ENCODE peak calls at places on chromosomes 6 and 20, in eight cellular contexts. A is OCI-LY7, V is suprapubic skin, F is Calu3, E is RWPE1, R is GM13977, Q is fibroblast of pulmonary artery, L is endodermal cell. P is an unnamed sample.

GRCh38 chr20:46255440-46256104 is 52.7 kb downstream of the CDH22 start:
- DNase-seq in Q (peak; percentile 58), A (no peak), L (no peak), E (peak; percentile 97), F (peak; percentile 99), V (peak; percentile 84), R (no peak), P (no peak)

GRCh38 chr6:114941078-114941477 is 598.3 kb upstream of the HS3ST5 start:
- DNase-seq in Q (no peak), E (no peak), R (no peak), V (no peak), A (no peak), F (no peak), L (peak; percentile 66), P (no peak)

GRCh38 chr6:17484201-17484606 is 90.8 kb downstream of the CAP2 start:
- DNase-seq in R (no peak), F (no peak), V (no peak), Q (no peak), A (no peak), E (no peak), L (no peak), P (no peak)

GRCh38 chr20:9130407-9130995 is 61.6 kb downstream of the PLCB4 start:
- DNase-seq in Q (peak; percentile 10), E (no peak), F (no peak), V (no peak), L (no peak), A (no peak), R (no peak), P (no peak)

GRCh38 chr6:161607696-161608297 is 333.9 kb upstream of the AGPAT4 start:
- DNase-seq in V (no peak), A (no peak), R (no peak), L (no peak), F (no peak), E (no peak), Q (no peak), P (no peak)

GRCh38 chr20:32524871-32525501 is 60.1 kb downstream of the NOL4L start:
- DNase-seq in V (no peak), Q (no peak), E (no peak), F (peak; percentile 38), R (no peak), A (no peak), L (peak; percentile 43), P (no peak)

GRCh38 chr6:43453831-43454230 is 1.5 kb downstream of the DLK2 start:
- DNase-seq in E (no peak), F (no peak), Q (no peak), L (no peak), V (no peak), A (no peak), R (no peak), P (no peak)

GRCh38 chr20:39674842-39675241 is 712.7 kb downstream of the DHX35 start:
- DNase-seq in L (no peak), Q (no peak), R (no peak), F (no peak), A (no peak), E (no peak), V (no peak), P (no peak)

GRCh38 chr20:37943501-37944455 is 40.9 kb downstream of the VSTM2L start:
- DNase-seq in E (no peak), F (no peak), Q (no peak), L (peak; percentile 72), A (no peak), V (peak; percentile 69), R (no peak), P (no peak)

GRCh38 chr20:25041813-25042530 is 16.0 kb downstream of the ACSS1 start:
- DNase-seq in R (no peak), V (no peak), F (no peak), A (no peak), L (no peak), E (no peak), Q (no peak), P (no peak)

GRCh38 chr6:134640229-134640628 is 309.7 kb downstream of the ALDH8A1 start:
- DNase-seq in E (no peak), A (no peak), V (no peak), F (no peak), L (no peak), Q (no peak), R (no peak), P (no peak)

GRCh38 chr6:134634952-134635351 is 314.9 kb downstream of the ALDH8A1 start:
- DNase-seq in F (no peak), E (no peak), L (no peak), R (no peak), Q (no peak), A (no peak), V (no peak), P (no peak)

GRCh38 chr6:134636221-134636830 is 313.6 kb downstream of the ALDH8A1 start:
- DNase-seq in A (peak; percentile 16), Q (no peak), L (no peak), E (no peak), V (no peak), R (peak; percentile 40), F (no peak), P (peak; percentile 12)

GRCh38 chr6:134637847-134638438 is 312.0 kb downstream of the ALDH8A1 start:
- DNase-seq in R (no peak), E (no peak), L (no peak), A (no peak), F (no peak), Q (no peak), V (no peak), P (no peak)

DNA sequence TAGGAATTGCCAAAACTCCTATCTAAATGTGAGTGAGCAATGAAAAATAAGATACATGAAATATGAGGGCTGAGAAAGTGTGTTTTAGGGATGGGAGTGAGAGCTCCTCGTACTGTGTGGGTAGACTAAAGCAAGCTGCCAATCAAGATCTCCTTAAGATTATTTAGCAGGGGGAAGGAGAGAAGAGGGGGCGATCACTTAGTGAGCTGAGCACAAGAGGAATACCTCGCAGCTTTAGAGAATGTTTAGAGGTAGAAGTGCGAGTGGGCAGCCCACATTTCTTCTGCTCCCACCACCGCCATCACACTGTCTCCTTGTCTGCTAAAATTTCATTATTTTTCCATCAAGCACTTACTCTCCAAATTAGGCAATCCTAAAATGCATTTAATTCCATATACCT is 312.6 kb downstream of the ALDH8A1 start:
- DNase-seq in Q (no peak), V (no peak), R (no peak), E (no peak), L (no peak), A (no peak), F (no peak), P (no peak)
- TF ChIP-seq CTCF in Q (no peak), V (no peak), R (no peak), E (no peak), L (no peak), A (no peak), F (no peak), P (no peak)

GRCh38 chr6:151436300-151436699 is 15.6 kb downstream of the RMND1 start:
- DNase-seq in Q (no peak), E (no peak), L (no peak), R (no peak), F (no peak), V (no peak), A (no peak), P (no peak)
- TF ChIP-seq CTCF in Q (no peak), E (no peak), L (no peak), R (no peak), F (no peak), V (no peak), A (no peak), P (no peak)

GRCh38 chr20:56181593-56181992 is 66.9 kb upstream of the MC3R start:
- DNase-seq in F (no peak), V (no peak), Q (no peak), R (no peak), L (no peak), A (no peak), E (no peak), P (no peak)
- TF ChIP-seq CTCF in F (no peak), V (no peak), Q (no peak), R (no peak), L (no peak), A (peak; percentile 19), E (peak; percentile 33), P (no peak)

GRCh38 chr6:34852406-34853085 is 35.3 kb downstream of the TAF11 start:
- DNase-seq in L (no peak), F (no peak), R (no peak), Q (no peak), V (no peak), A (no peak), E (no peak), P (no peak)
- TF ChIP-seq CTCF in L (no peak), F (no peak), R (no peak), Q (no peak), V (no peak), A (no peak), E (no peak), P (no peak)

DNA sequence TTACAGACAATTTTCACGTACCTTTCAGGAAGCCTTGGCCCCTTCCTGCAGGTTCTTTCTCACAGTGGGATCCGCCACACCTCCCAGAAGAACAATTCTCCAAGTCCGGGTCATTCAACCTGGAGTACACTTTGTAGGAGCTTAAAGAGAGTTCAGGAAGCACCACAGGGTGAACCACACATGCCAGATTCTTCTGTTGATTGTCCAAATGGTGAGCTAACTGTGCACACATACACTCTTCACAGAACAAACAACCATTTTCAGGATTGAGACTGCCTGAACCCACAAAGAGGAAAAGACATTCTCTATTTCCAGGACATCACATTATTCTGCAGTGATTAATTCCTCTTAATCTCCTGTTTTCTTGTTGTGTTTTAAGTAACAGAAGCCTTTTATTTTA is 51.0 kb downstream of the SCGN start:
- DNase-seq in A (no peak), F (no peak), L (no peak), R (no peak), E (no peak), Q (no peak), V (no peak), P (no peak)
- TF ChIP-seq CTCF in A (no peak), F (no peak), L (no peak), R (no peak), E (no peak), Q (no peak), V (no peak), P (no peak)

DNA sequence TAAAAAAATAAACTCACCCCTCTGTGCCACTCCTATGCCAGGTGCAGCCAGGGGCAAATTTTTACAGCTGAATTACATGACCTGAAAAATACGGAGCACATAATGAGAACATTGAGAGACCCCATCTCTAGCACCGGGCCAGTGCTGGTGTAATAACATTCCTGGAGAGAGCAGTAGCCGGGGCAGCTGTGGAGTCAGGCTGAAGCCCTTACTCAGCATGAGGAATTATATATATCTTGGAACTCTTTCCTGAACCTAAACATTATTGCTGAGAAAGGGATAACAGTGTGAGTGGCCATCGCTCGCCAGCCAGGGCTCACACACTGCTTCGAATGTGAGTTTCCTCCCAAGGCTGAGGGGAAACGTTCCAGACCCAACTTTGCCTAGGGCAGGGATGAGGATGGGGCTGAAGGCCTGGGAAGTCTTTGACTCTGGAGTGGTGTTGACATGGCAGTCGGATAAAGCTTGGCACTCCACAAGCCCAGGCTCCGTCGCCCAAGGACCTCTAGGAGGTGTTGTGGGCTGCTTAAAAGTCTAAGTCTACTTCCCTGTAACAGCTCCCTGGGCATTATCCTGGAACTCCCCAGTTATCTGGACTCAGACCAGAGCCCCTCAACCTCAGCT is 269.8 kb downstream of the CDC5L start:
- DNase-seq in V (no peak), F (no peak), L (peak; percentile 67), R (no peak), Q (peak; percentile 22), A (no peak), E (no peak), P (no peak)
- TF ChIP-seq CTCF in V (no peak), F (no peak), L (peak; percentile 42), R (no peak), Q (no peak), A (no peak), E (no peak), P (no peak)

P was measured in GM10248.